ENCODE peak calls at places on chromosomes 5 and 9, in four cellular contexts. F, W, I and S are unnamed samples.

GRCh38 chr5:54905942-54906537 is 79.4 kb downstream of the ESM1 start:
- DNase-seq in W (no peak), I (peak), F (peak), S (peak)

GRCh38 chr9:7119612-7120011 is 361.8 kb downstream of the KDM4C start:
- DNase-seq in W (no peak), I (no peak), F (no peak), S (no peak)

GRCh38 chr5:137497396-137498290 is 1.5 kb downstream of the SPOCK1 start:
- DNase-seq in W (no peak), F (no peak), I (no peak), S (peak)

GRCh38 chr9:20854444-20854843 is 170.4 kb downstream of the FOCAD start:
- DNase-seq in I (no peak), W (no peak), F (peak), S (no peak)

GRCh38 chr9:134662143-134662876 is 20.7 kb downstream of the COL5A1 start:
- DNase-seq in W (no peak), I (no peak), F (peak), S (no peak)

GRCh38 chr5:67268233-67269011 is 71.8 kb upstream of the CD180 start:
- DNase-seq in I (no peak), W (no peak), F (peak), S (no peak)

GRCh38 chr5:62256161-62257017 is 49.6 kb upstream of the KIF2A start:
- DNase-seq in W (no peak), F (no peak), I (peak), S (no peak)

GRCh38 chr5:138869763-138870500 is 5.2 kb downstream of the LRRTM2 start:
- DNase-seq in F (peak), W (no peak), I (no peak), S (no peak)

GRCh38 chr9:135340726-135341475 is 138.7 kb upstream of the PPP1R26 start:
- DNase-seq in F (no peak), I (no peak), W (no peak), S (no peak)

GRCh38 chr5:68239485-68239884 is 23.9 kb downstream of the PIK3R1 start:
- DNase-seq in W (no peak), F (peak), I (no peak), S (no peak)

GRCh38 chr9:7570107-7570720 is 229.4 kb downstream of the DMAC1 start:
- DNase-seq in W (no peak), I (peak), F (peak), S (peak)

GRCh38 chr9:21414220-21414940 is 5.5 kb downstream of the IFNA8 start:
- DNase-seq in F (no peak), I (no peak), W (no peak), S (no peak)

GRCh38 chr9:96519726-96520125 is 69.8 kb downstream of the HABP4 start:
- DNase-seq in W (no peak), I (no peak), F (no peak), S (no peak)

GRCh38 chr5:162231522-162231921 is 163.9 kb downstream of the GABRG2 start:
- DNase-seq in F (no peak), I (no peak), W (no peak), S (no peak)

GRCh38 chr5:157516626-157517325 is 56.8 kb downstream of the NIPAL4 start:
- DNase-seq in I (no peak), F (peak), W (no peak), S (no peak)

DNA sequence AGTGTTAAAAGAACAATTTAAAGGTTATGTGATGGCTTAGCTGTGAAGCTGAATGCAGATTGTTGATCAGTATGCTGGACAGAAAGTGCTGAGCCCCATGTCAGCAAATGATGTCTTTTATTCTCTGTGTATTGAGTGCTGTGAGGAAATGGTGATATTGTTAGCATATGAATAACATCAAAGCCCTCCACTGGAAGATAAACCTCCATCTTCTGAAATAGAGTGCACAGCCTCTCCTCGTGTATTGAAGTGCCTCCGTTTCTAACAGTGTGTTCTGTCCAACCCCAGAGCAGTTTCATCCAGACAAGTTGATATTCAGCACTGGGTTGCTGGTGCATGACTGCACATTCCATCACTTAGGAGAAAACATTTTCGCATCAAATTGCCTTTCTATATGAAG is 242.9 kb downstream of the CSNK1G3 start:
- DNase-seq in F (peak), W (no peak), I (no peak), S (no peak)
- H3K4me2 ChIP-seq in F (peak), W (no peak), I (no peak), S (no peak)

GRCh38 chr9:101333923-101334702 is 50.7 kb downstream of the BAAT start:
- DNase-seq in F (no peak), I (no peak), W (no peak), S (no peak)

GRCh38 chr9:101333490-101333889 is 51.3 kb downstream of the BAAT start:
- DNase-seq in I (no peak), F (no peak), W (no peak), S (no peak)

GRCh38 chr9:101337237-101337636 is 47.6 kb downstream of the BAAT start:
- DNase-seq in I (no peak), W (no peak), F (no peak), S (no peak)

GRCh38 chr9:101336091-101336490 is 48.7 kb downstream of the BAAT start:
- DNase-seq in W (no peak), I (no peak), F (no peak), S (no peak)

GRCh38 chr9:101332362-101332761 is 52.4 kb downstream of the BAAT start:
- DNase-seq in W (no peak), F (no peak), I (no peak), S (no peak)
- H2AK5ac ChIP-seq in W (no peak), F (no peak), I (no peak), S (no peak)

GRCh38 chr9:127753148-127753547 is 18.1 kb upstream of the TOR2A start:
- DNase-seq in F (no peak), W (no peak), I (no peak), S (no peak)
- H3K56ac ChIP-seq in F (no peak), W (no peak), I (no peak), S (no peak)

GRCh38 chr5:106523842-106524241 is 1146.9 kb downstream of the EFNA5 start:
- DNase-seq in W (no peak), F (peak), I (no peak), S (no peak)

GRCh38 chr5:106522296-106522695 is 1148.4 kb downstream of the EFNA5 start:
- DNase-seq in F (no peak), I (no peak), W (no peak), S (no peak)

GRCh38 chr5:106525438-106525837 is 1145.3 kb downstream of the EFNA5 start:
- DNase-seq in I (no peak), F (no peak), W (no peak), S (no peak)

DNA sequence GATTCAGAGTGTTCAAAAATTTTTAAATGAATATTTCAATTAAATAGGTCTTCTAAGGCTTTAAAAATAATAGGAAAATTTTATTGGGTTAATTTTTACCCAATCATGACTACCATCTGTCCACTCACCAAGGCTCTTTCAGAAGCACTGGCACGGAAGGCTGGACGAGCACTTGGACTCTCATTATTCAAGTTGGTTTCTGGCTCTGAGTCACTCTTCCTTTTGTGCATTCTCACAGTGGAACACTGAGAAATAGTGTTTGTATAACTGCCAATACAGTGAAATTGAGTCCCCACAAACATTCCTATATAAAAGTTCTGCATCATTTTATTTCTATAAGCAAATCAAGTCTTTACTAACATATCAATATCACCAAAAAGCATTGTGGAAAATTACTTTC is 1149.0 kb downstream of the EFNA5 start:
- DNase-seq in I (no peak), F (peak), W (no peak), S (no peak)
- H3K4me2 ChIP-seq in I (no peak), F (no peak), W (no peak), S (no peak)

DNA sequence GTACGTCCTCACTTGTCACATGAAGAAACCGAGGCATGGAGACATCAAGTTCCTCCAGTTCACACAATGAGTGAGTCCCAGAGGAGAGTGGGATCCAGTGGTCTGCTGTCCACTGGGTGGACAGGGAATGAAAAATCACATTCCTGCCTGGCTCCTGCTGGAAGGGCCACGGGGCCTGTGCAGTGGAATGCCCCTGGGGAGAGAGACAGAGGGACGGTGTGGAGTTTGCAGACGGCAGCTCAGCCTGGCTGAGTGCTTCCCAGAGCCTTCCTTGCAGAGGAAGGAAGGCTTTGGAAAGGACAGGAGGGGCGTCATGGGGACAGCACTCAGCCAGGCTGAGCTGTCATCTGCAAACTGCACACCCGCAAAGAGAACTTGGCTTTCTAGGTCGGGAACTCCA is 74.7 kb downstream of the COL27A1 start:
- DNase-seq in F (no peak), I (no peak), W (no peak), S (no peak)
- H2AK5ac ChIP-seq in F (no peak), I (no peak), W (no peak), S (no peak)

GRCh38 chr9:18075253-18075977 is 398.5 kb upstream of the ADAMTSL1 start:
- DNase-seq in I (no peak), F (no peak), W (no peak), S (no peak)
- H3K56ac ChIP-seq in I (no peak), F (no peak), W (no peak), S (no peak)